ENCODE peak calls at places on chromosomes 11 and 22, in nine cellular contexts. One of them, this sample, is unnamed.

GRCh38 chr11:30608534-30608933 is 22.4 kb upstream of the MPPED2 start:
- DNase-seq in BJ: no peak
- DNase-seq in IMR-90: no peak
- DNase-seq in cardiac fibroblast: no peak
- DNase-seq in right lobe of liver: no peak
- DNase-seq in AG09309: no peak
- DNase-seq in suprapubic skin: no peak
- DNase-seq in AG10803: no peak
- DNase-seq in brain microvascular endothelial cell: no peak
- DNase-seq in this sample: no peak

GRCh38 chr11:102620858-102621561 is 4.1 kb downstream of the MMP20 start:
- DNase-seq in cardiac fibroblast: peak
- DNase-seq in BJ: no peak
- DNase-seq in right lobe of liver: no peak
- DNase-seq in AG10803: peak
- DNase-seq in suprapubic skin: no peak
- DNase-seq in AG09309: no peak
- DNase-seq in IMR-90: peak
- DNase-seq in brain microvascular endothelial cell: peak
- DNase-seq in this sample: peak

GRCh38 chr22:27776410-27776958 is 25.1 kb downstream of the MN1 start:
- DNase-seq in right lobe of liver: no peak
- DNase-seq in IMR-90: no peak
- DNase-seq in AG09309: no peak
- DNase-seq in BJ: no peak
- DNase-seq in suprapubic skin: no peak
- DNase-seq in cardiac fibroblast: no peak
- DNase-seq in AG10803: peak
- DNase-seq in brain microvascular endothelial cell: no peak
- DNase-seq in this sample: no peak

GRCh38 chr11:65492637-65493366 is 6.0 kb upstream of the MALAT1 start:
- DNase-seq in AG10803: peak
- DNase-seq in suprapubic skin: no peak
- DNase-seq in BJ: no peak
- DNase-seq in IMR-90: peak
- DNase-seq in right lobe of liver: peak
- DNase-seq in brain microvascular endothelial cell: peak
- DNase-seq in cardiac fibroblast: peak
- DNase-seq in AG09309: no peak
- DNase-seq in this sample: peak

GRCh38 chr22:45977551-45978274 is 751 bp upstream of the WNT7B start:
- DNase-seq in cardiac fibroblast: no peak
- DNase-seq in right lobe of liver: no peak
- DNase-seq in BJ: no peak
- DNase-seq in AG10803: no peak
- DNase-seq in brain microvascular endothelial cell: no peak
- DNase-seq in IMR-90: peak
- DNase-seq in suprapubic skin: no peak
- DNase-seq in AG09309: no peak
- DNase-seq in this sample: no peak

GRCh38 chr11:113673566-113674396 is 32.3 kb downstream of the TMPRSS5 start:
- DNase-seq in brain microvascular endothelial cell: no peak
- DNase-seq in cardiac fibroblast: no peak
- DNase-seq in AG09309: no peak
- DNase-seq in AG10803: no peak
- DNase-seq in suprapubic skin: no peak
- DNase-seq in right lobe of liver: no peak
- DNase-seq in BJ: no peak
- DNase-seq in IMR-90: peak
- DNase-seq in this sample: peak

GRCh38 chr11:68650801-68651200 is 33.5 kb upstream of the GAL start:
- DNase-seq in right lobe of liver: no peak
- DNase-seq in AG10803: no peak
- DNase-seq in cardiac fibroblast: no peak
- DNase-seq in IMR-90: no peak
- DNase-seq in BJ: no peak
- DNase-seq in suprapubic skin: no peak
- DNase-seq in AG09309: no peak
- DNase-seq in brain microvascular endothelial cell: no peak
- DNase-seq in this sample: no peak

GRCh38 chr11:74055938-74056337 is 47.1 kb upstream of the UCP3 start:
- DNase-seq in BJ: peak
- DNase-seq in brain microvascular endothelial cell: peak
- DNase-seq in IMR-90: peak
- DNase-seq in suprapubic skin: no peak
- DNase-seq in AG09309: no peak
- DNase-seq in cardiac fibroblast: peak
- DNase-seq in AG10803: peak
- DNase-seq in right lobe of liver: no peak
- DNase-seq in this sample: peak

GRCh38 chr11:64251986-64252837 is 882 bp downstream of the PLCB3 start:
- DNase-seq in brain microvascular endothelial cell: no peak
- DNase-seq in IMR-90: no peak
- DNase-seq in AG10803: peak
- DNase-seq in cardiac fibroblast: peak
- DNase-seq in right lobe of liver: no peak
- DNase-seq in BJ: no peak
- DNase-seq in AG09309: no peak
- DNase-seq in suprapubic skin: no peak
- DNase-seq in this sample: no peak

GRCh38 chr11:42145311-42145710 is 685.9 kb upstream of the LRRC4C start:
- DNase-seq in AG10803: no peak
- DNase-seq in BJ: no peak
- DNase-seq in brain microvascular endothelial cell: no peak
- DNase-seq in suprapubic skin: no peak
- DNase-seq in cardiac fibroblast: no peak
- DNase-seq in right lobe of liver: no peak
- DNase-seq in AG09309: no peak
- DNase-seq in IMR-90: no peak
- DNase-seq in this sample: no peak

GRCh38 chr11:75431533-75432525 is 1.2 kb downstream of the KLHL35 start:
- DNase-seq in BJ: no peak
- DNase-seq in cardiac fibroblast: no peak
- DNase-seq in suprapubic skin: no peak
- DNase-seq in AG10803: no peak
- DNase-seq in brain microvascular endothelial cell: no peak
- DNase-seq in IMR-90: no peak
- DNase-seq in AG09309: no peak
- DNase-seq in right lobe of liver: no peak
- DNase-seq in this sample: no peak

GRCh38 chr11:73173755-73174494 is 31.8 kb upstream of the FCHSD2 start:
- DNase-seq in AG09309: no peak
- DNase-seq in IMR-90: peak
- DNase-seq in right lobe of liver: peak
- DNase-seq in brain microvascular endothelial cell: no peak
- DNase-seq in suprapubic skin: no peak
- DNase-seq in BJ: no peak
- DNase-seq in AG10803: no peak
- DNase-seq in cardiac fibroblast: no peak
- DNase-seq in this sample: no peak

GRCh38 chr11:123740787-123741158 is 687 bp downstream of the ZNF202 start:
- DNase-seq in IMR-90: no peak
- DNase-seq in AG10803: no peak
- DNase-seq in cardiac fibroblast: no peak
- DNase-seq in suprapubic skin: no peak
- DNase-seq in brain microvascular endothelial cell: no peak
- DNase-seq in AG09309: no peak
- DNase-seq in right lobe of liver: no peak
- DNase-seq in BJ: no peak
- DNase-seq in this sample: peak

GRCh38 chr11:115409116-115409663 is 95.0 kb downstream of the CADM1 start:
- DNase-seq in cardiac fibroblast: no peak
- DNase-seq in BJ: no peak
- DNase-seq in right lobe of liver: no peak
- DNase-seq in AG10803: no peak
- DNase-seq in AG09309: no peak
- DNase-seq in brain microvascular endothelial cell: no peak
- DNase-seq in IMR-90: no peak
- DNase-seq in suprapubic skin: no peak
- DNase-seq in this sample: no peak

GRCh38 chr22:45731798-45732495 is 60.3 kb downstream of the ATXN10 start:
- DNase-seq in AG09309: no peak
- DNase-seq in brain microvascular endothelial cell: no peak
- DNase-seq in suprapubic skin: no peak
- DNase-seq in AG10803: peak
- DNase-seq in cardiac fibroblast: peak
- DNase-seq in IMR-90: peak
- DNase-seq in right lobe of liver: no peak
- DNase-seq in BJ: no peak
- DNase-seq in this sample: peak

GRCh38 chr11:27183672-27184457 is 143.2 kb downstream of the BBOX1 start:
- DNase-seq in BJ: no peak
- DNase-seq in AG10803: peak
- DNase-seq in right lobe of liver: peak
- DNase-seq in brain microvascular endothelial cell: peak
- DNase-seq in IMR-90: peak
- DNase-seq in AG09309: peak
- DNase-seq in cardiac fibroblast: peak
- DNase-seq in suprapubic skin: no peak
- DNase-seq in this sample: peak

GRCh38 chr11:125210112-125210511 is 45.6 kb downstream of the PKNOX2 start:
- DNase-seq in AG10803: no peak
- DNase-seq in AG09309: no peak
- DNase-seq in BJ: no peak
- DNase-seq in right lobe of liver: no peak
- DNase-seq in suprapubic skin: no peak
- DNase-seq in cardiac fibroblast: no peak
- DNase-seq in IMR-90: no peak
- DNase-seq in brain microvascular endothelial cell: no peak
- DNase-seq in this sample: no peak

GRCh38 chr11:126431401-126432064 is 76.0 kb downstream of the ST3GAL4 start:
- DNase-seq in suprapubic skin: no peak
- DNase-seq in IMR-90: peak
- DNase-seq in BJ: peak
- DNase-seq in brain microvascular endothelial cell: peak
- DNase-seq in AG10803: peak
- DNase-seq in right lobe of liver: no peak
- DNase-seq in AG09309: peak
- DNase-seq in cardiac fibroblast: peak
- DNase-seq in this sample: peak

GRCh38 chr11:73271936-73272679 is at the start of gene P2RY6:
- DNase-seq in AG09309: no peak
- DNase-seq in brain microvascular endothelial cell: no peak
- DNase-seq in BJ: no peak
- DNase-seq in right lobe of liver: peak
- DNase-seq in suprapubic skin: peak
- DNase-seq in AG10803: peak
- DNase-seq in cardiac fibroblast: peak
- DNase-seq in IMR-90: peak
- DNase-seq in this sample: peak

GRCh38 chr11:82945682-82946081 is 44.1 kb downstream of the DDIAS start:
- DNase-seq in brain microvascular endothelial cell: no peak
- DNase-seq in AG09309: no peak
- DNase-seq in right lobe of liver: no peak
- DNase-seq in AG10803: no peak
- DNase-seq in suprapubic skin: no peak
- DNase-seq in cardiac fibroblast: no peak
- DNase-seq in IMR-90: no peak
- DNase-seq in BJ: no peak
- DNase-seq in this sample: no peak

DNA sequence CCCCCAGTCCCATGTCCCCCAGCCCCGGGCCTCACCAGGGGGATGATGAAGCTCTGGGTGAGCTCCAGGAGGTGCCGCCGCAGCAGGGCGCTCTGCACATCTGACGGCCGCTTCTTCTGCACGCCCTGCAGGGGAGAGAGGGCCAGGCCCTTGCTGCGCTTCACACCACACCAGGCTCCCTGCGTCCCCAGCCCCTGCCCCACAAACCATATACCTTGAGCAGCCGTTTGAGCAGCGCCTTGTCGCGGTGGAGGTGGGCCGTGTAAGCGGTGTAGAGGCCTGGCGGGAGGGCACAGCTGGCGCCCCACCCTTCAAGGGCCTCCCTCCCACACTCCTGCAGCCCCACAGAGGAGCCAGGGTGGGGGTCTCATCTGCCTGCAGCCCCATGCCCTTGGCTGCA is 6.2 kb upstream of the PLXNB2 start:
- DNase-seq in cardiac fibroblast: no peak
- DNase-seq in IMR-90: no peak
- DNase-seq in AG09309: no peak
- DNase-seq in brain microvascular endothelial cell: no peak
- DNase-seq in right lobe of liver: no peak
- DNase-seq in AG10803: no peak
- DNase-seq in BJ: no peak
- DNase-seq in suprapubic skin: no peak
- DNase-seq in this sample: no peak
- H3K4me3 ChIP-seq in cardiac fibroblast: no peak
- H3K4me3 ChIP-seq in IMR-90: no peak
- H3K4me3 ChIP-seq in AG09309: no peak
- H3K4me3 ChIP-seq in brain microvascular endothelial cell: no peak
- H3K4me3 ChIP-seq in right lobe of liver: no peak
- H3K4me3 ChIP-seq in AG10803: no peak
- H3K4me3 ChIP-seq in BJ: no peak
- H3K4me3 ChIP-seq in suprapubic skin: no peak
- H3K4me3 ChIP-seq in this sample: no peak

DNA sequence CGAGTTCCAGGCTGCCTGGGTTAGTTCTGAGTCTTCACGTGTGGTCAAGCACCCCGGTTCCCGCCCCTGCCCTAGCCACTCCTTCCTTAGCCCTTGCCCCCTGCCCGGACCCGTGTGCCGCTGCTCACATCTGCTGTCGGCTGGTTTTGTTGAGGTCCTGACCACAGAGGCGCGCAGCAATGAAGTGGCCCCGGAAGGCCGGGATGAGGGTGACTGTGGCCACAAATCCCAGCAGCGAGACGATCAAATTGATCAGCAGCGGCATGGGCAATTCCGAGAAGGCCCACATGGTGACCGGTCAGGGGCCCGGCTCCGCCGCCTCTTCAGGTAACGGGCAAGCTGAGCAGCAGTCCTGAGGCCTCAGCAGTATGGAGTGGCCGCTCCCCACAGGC is 290 bp downstream of the DPAGT1 start:
- DNase-seq in AG10803: no peak
- DNase-seq in cardiac fibroblast: no peak
- DNase-seq in IMR-90: no peak
- DNase-seq in right lobe of liver: no peak
- DNase-seq in BJ: no peak
- DNase-seq in AG09309: no peak
- DNase-seq in suprapubic skin: no peak
- DNase-seq in brain microvascular endothelial cell: peak
- DNase-seq in this sample: peak
- TF ChIP-seq CTCF in AG10803: peak
- TF ChIP-seq CTCF in cardiac fibroblast: no peak
- TF ChIP-seq CTCF in IMR-90: no peak
- TF ChIP-seq CTCF in right lobe of liver: no peak
- TF ChIP-seq CTCF in BJ: peak
- TF ChIP-seq CTCF in AG09309: no peak
- TF ChIP-seq CTCF in suprapubic skin: no peak
- TF ChIP-seq CTCF in brain microvascular endothelial cell: peak
- TF ChIP-seq CTCF in this sample: no peak

GRCh38 chr22:49960159-49960966 is at the start of gene PIM3:
- DNase-seq in BJ: peak
- DNase-seq in AG10803: peak
- DNase-seq in IMR-90: peak
- DNase-seq in right lobe of liver: peak
- DNase-seq in AG09309: peak
- DNase-seq in brain microvascular endothelial cell: peak
- DNase-seq in cardiac fibroblast: peak
- DNase-seq in suprapubic skin: peak
- DNase-seq in this sample: peak
- H3K4me3 ChIP-seq in BJ: peak
- H3K4me3 ChIP-seq in AG10803: peak
- H3K4me3 ChIP-seq in IMR-90: peak
- H3K4me3 ChIP-seq in right lobe of liver: peak
- H3K4me3 ChIP-seq in AG09309: peak
- H3K4me3 ChIP-seq in brain microvascular endothelial cell: peak
- H3K4me3 ChIP-seq in cardiac fibroblast: peak
- H3K4me3 ChIP-seq in suprapubic skin: peak
- H3K4me3 ChIP-seq in this sample: peak

GRCh38 chr11:130400793-130401483 is 27.5 kb downstream of the ADAMTS8 start:
- DNase-seq in brain microvascular endothelial cell: no peak
- DNase-seq in suprapubic skin: no peak
- DNase-seq in AG09309: peak
- DNase-seq in cardiac fibroblast: peak
- DNase-seq in right lobe of liver: no peak
- DNase-seq in IMR-90: peak
- DNase-seq in BJ: peak
- DNase-seq in AG10803: peak
- DNase-seq in this sample: peak
- TF ChIP-seq CTCF in brain microvascular endothelial cell: no peak
- TF ChIP-seq CTCF in suprapubic skin: no peak
- TF ChIP-seq CTCF in AG09309: no peak
- TF ChIP-seq CTCF in cardiac fibroblast: no peak
- TF ChIP-seq CTCF in right lobe of liver: no peak
- TF ChIP-seq CTCF in IMR-90: no peak
- TF ChIP-seq CTCF in BJ: no peak
- TF ChIP-seq CTCF in AG10803: no peak
- TF ChIP-seq CTCF in this sample: no peak